ENCODE peak calls at places on chromosomes 2 and 18, in six cellular contexts. F is EL, O is astrocyte of the spinal cord, K is C1 segment of cervical spinal cord, I is endothelial cell, L is fibroblast of lung. Y is an unnamed sample.

GRCh38 chr2:137123241-137123640 is 357.9 kb downstream of the THSD7B start:
- DNase-seq in O (peak), L (peak), K (no peak), F (peak), I (no peak), Y (no peak)

GRCh38 chr2:8491296-8492048 is 190.4 kb upstream of the ID2 start:
- DNase-seq in K (no peak), L (no peak), I (no peak), O (no peak), F (no peak), Y (no peak)

GRCh38 chr2:83331810-83332209 is 1127.3 kb downstream of the SUCLG1 start:
- DNase-seq in K (no peak), F (no peak), I (no peak), L (no peak), O (no peak), Y (no peak)

GRCh38 chr2:229287836-229288235 is 16.7 kb upstream of the PID1 start:
- DNase-seq in I (no peak), K (no peak), O (no peak), F (no peak), L (no peak), Y (no peak)

GRCh38 chr2:20076757-20077156 is 25.3 kb upstream of the LAPTM4A start:
- DNase-seq in K (no peak), L (no peak), I (no peak), F (no peak), O (no peak), Y (no peak)

GRCh38 chr18:52979888-52980287 is 639.9 kb downstream of the DCC start:
- DNase-seq in O (no peak), I (no peak), F (no peak), K (no peak), L (no peak), Y (no peak)

GRCh38 chr18:33720133-33720532 is 142.1 kb downstream of the ASXL3 start:
- DNase-seq in F (no peak), L (peak), K (no peak), I (no peak), O (peak), Y (no peak)

GRCh38 chr2:36088716-36089328 is 266.8 kb upstream of the CRIM1 start:
- DNase-seq in L (no peak), I (no peak), F (no peak), K (no peak), O (no peak), Y (no peak)